ENCODE peak calls at places on chromosomes 4 and X, in four cellular contexts. J is ovary, L is suprapubic skin, O is A549. D is an unnamed sample. For H3K4me1, the result is how much of the 10 kb centered on the place peaks cover.

GRCh38 chr4:86554641-86555040 is 39.5 kb upstream of the PTPN13 start:
- DNase-seq in J (no peak), L (no peak), O (no peak), D (no peak)

GRCh38 chrX:16113978-16114554 is 9.3 kb upstream of the GRPR start:
- DNase-seq in J (no peak), L (no peak), O (no peak), D (no peak)

GRCh38 chr4:151730003-151730559 is 30.7 kb downstream of the GATB start:
- DNase-seq in J (no peak), L (no peak), O (peak), D (no peak)

GRCh38 chr4:22595684-22596083 is 79.8 kb upstream of the ADGRA3 start:
- DNase-seq in J (no peak), L (no peak), O (no peak), D (no peak)

GRCh38 chr4:144970597-144970996 is 127.4 kb downstream of the ANAPC10 start:
- DNase-seq in J (no peak), L (no peak), O (no peak), D (no peak)

GRCh38 chrX:36849407-36849806 is 158.8 kb upstream of the FAM47C start:
- DNase-seq in J (no peak), L (no peak), O (no peak), D (no peak)

GRCh38 chr4:39526283-39526682 is 956 bp downstream of the UGDH start:
- DNase-seq in J (no peak), L (no peak), O (no peak), D (no peak)

GRCh38 chrX:132791725-132792124 is 166.7 kb downstream of the HS6ST2 start:
- DNase-seq in J (no peak), L (no peak), O (no peak), D (no peak)

GRCh38 chr4:1559896-1560650 is 124.0 kb downstream of the FAM53A start:
- DNase-seq in J (no peak), L (no peak), O (no peak), D (no peak)

GRCh38 chr4:82741188-82741587 is 57.4 kb downstream of the SCD5 start:
- DNase-seq in J (no peak), L (no peak), O (no peak), D (no peak)

GRCh38 chr4:186760576-186760975 is 36.9 kb upstream of the FAT1 start:
- DNase-seq in J (no peak), L (no peak), O (peak), D (no peak)

GRCh38 chr4:113080050-113080449 is 30.6 kb downstream of the ANK2 start:
- DNase-seq in J (no peak), L (no peak), O (peak), D (no peak)

GRCh38 chr4:170804930-170805329 is 715.2 kb upstream of the AADAT start:
- DNase-seq in J (no peak), L (no peak), O (no peak), D (no peak)

GRCh38 chrX:104310084-104310483 is 55.4 kb upstream of the ESX1 start:
- DNase-seq in J (no peak), L (no peak), O (peak), D (no peak)

GRCh38 chr4:77952399-77952974 is 89.9 kb downstream of the MRPL1 start:
- DNase-seq in J (no peak), L (no peak), O (no peak), D (no peak)

GRCh38 chr4:153735901-153736461 is 23.8 kb downstream of the RNF175 start:
- DNase-seq in J (no peak), L (no peak), O (no peak), D (no peak)

GRCh38 chr4:112361181-112361791 is 64.1 kb downstream of the ALPK1 start:
- DNase-seq in J (no peak), L (no peak), O (peak), D (no peak)

GRCh38 chr4:161937596-161937995 is 226.2 kb downstream of the FSTL5 start:
- DNase-seq in J (no peak), L (no peak), O (no peak), D (no peak)

GRCh38 chr4:5137927-5138326 is 86.6 kb downstream of the STK32B start:
- DNase-seq in J (no peak), L (no peak), O (peak), D (no peak)

GRCh38 chr4:72094054-72094780 is 62.4 kb downstream of the NPFFR2 start:
- DNase-seq in J (no peak), L (no peak), O (no peak), D (no peak)

GRCh38 chr4:6560416-6561172 is 14.4 kb upstream of the MAN2B2 start:
- DNase-seq in J (no peak), L (no peak), O (no peak), D (no peak)

GRCh38 chrX:43560247-43560946 is 95.7 kb upstream of the MAOA start:
- DNase-seq in J (no peak), L (no peak), O (no peak), D (no peak)

GRCh38 chr4:3262208-3263052 is 13.5 kb downstream of the MSANTD1 start:
- DNase-seq in J (no peak), L (peak), O (no peak), D (peak)

GRCh38 chrX:131595120-131595519 is 51.2 kb downstream of the OR13H1 start:
- DNase-seq in J (no peak), L (no peak), O (no peak), D (no peak)

GRCh38 chrX:95509474-95509873 is 1175.2 kb upstream of the DIAPH2 start:
- DNase-seq in J (no peak), L (no peak), O (no peak), D (no peak)

GRCh38 chr4:156528216-156528615 is 443.4 kb downstream of the PDGFC start:
- DNase-seq in J (no peak), L (no peak), O (no peak), D (no peak)

GRCh38 chrX:45668686-45669443 is 468.2 kb upstream of the DIPK2B start:
- DNase-seq in J (no peak), L (no peak), O (no peak), D (no peak)

GRCh38 chr4:138919094-138919936 is 96.3 kb upstream of the NOCT start:
- DNase-seq in J (peak), L (peak), O (peak), D (peak)

GRCh38 chr4:38185406-38185805 is 225.2 kb downstream of the PTTG2 start:
- DNase-seq in J (no peak), L (no peak), O (no peak), D (no peak)

GRCh38 chr4:16026155-16026761 is 57.6 kb downstream of the PROM1 start:
- DNase-seq in J (no peak), L (no peak), O (peak), D (no peak)

GRCh38 chrX:103356023-103356798 is at the start of gene TCEAL9:
- DNase-seq in J (peak), L (no peak), O (peak), D (peak)

GRCh38 chr4:46820154-46820553 is 88.9 kb downstream of the COX7B2 start:
- DNase-seq in J (no peak), L (no peak), O (no peak), D (no peak)

GRCh38 chr4:80201326-80202151 is 4.2 kb downstream of the PRDM8 start:
- DNase-seq in J (peak), L (no peak), O (no peak), D (no peak)

DNA sequence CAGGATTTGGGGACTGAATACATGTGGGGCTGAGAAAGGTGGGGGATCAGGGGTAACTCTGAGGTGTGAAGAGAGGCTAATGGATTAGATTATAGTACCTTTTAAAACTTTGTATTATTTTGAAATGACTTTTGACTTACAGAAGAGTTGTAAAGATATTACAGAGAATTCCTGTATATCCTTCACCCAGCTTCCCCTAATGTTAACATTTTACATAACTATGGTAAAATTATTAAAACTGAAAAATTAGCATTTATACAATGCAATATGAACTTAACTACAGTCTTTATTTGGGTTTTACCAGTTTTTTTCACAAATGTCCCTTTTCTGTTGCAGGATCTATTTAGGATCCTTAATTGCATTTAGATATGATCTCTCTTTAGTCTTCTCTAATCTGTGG is 57.4 kb downstream of the TMEM164 start:
- DNase-seq in J (no peak), L (no peak), O (no peak), D (no peak)
- H3K27ac ChIP-seq in J (no peak), L (no peak), O (no peak), D (no peak)

GRCh38 chrX:31506360-31506759 is 434.5 kb upstream of the FTHL17 start:
- DNase-seq in J (no peak), L (no peak), O (no peak), D (no peak)

DNA sequence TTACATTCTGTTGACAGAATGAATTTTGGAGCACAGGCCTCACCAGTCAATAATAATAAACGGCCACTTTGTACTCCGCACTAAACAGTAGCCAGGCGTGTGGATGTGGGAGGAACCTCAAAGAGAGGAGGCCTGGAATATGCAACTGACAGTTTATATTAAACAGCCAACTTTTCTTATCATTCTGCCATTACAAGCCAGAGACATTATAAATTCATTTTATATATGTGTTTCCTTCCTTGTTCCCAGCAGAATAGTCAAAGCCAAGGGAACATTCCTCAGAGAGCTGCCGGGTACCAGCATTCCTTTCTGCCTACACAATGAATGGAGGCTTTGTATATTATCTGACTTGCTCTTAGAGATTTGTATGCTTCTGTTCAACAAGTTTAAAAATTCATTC is 436.5 kb upstream of the FTHL17 start:
- DNase-seq in J (no peak), L (no peak), O (no peak), D (peak)
- TF ChIP-seq EP300 in J (no peak), L (no peak), O (no peak), D (peak)

GRCh38 chr4:173194175-173194574 is 25.6 kb downstream of the GALNT7 start:
- DNase-seq in J (no peak), L (no peak), O (no peak), D (no peak)
- H3K4me1 ChIP-seq in J (under half), L (under half), O (under half), D (under half)

DNA sequence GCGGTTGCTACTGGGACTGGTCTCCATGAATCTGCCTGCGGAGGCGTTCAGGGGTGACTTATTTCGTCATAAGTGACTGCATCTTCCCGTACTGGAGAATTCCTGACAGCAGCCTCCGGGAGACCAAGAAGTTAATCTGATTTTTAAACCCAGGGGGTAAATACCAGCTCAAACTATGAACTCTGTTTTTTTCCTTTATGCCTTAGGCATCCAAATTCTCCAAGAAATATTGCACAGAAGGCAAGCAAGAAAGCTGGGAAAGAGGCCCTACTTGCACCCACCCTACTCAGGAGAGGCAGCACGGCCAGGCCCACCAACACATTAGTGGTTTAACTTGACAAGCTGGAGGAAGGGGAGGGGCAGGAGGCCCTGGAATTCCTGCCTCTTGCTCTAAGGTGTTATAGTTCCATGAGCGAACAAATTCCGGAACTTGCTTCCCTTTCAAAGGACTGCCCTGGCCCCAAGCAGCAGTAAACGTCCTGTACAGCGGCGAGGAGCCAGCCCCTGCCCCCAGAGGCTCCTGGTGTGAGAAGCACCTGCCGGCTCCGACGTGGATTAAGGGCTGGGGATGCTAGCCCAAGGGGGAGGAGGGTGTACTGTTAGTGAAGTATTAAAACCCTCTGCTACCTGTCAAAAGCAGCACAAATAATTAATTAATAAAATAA is 177.2 kb downstream of the AFAP1 start:
- DNase-seq in J (no peak), L (no peak), O (no peak), D (no peak)
- H3K27ac ChIP-seq in J (no peak), L (no peak), O (no peak), D (peak)

GRCh38 chrX:110578270-110578669 is 217.3 kb downstream of the CHRDL1 start:
- DNase-seq in J (no peak), L (no peak), O (no peak), D (no peak)
- TF ChIP-seq EP300 in J (no peak), L (no peak), O (no peak), D (no peak)

GRCh38 chr4:10096201-10096975 is 20.2 kb downstream of the WDR1 start:
- DNase-seq in J (peak), L (no peak), O (peak), D (peak)
- H3K4me1 ChIP-seq in J (under half), L (half or more), O (under half), D (half or more)

D was measured in sigmoid colon.